ENCODE peak calls at places on chromosomes 12 and 14, in eight cellular contexts. K is uterus, U is mucosa of descending colon, R is SJSA1, S is AG04450, F is neuronal stem cell, G is OCI-LY7, P is GM12865. A is an unnamed sample.
A peak's percentile ranks its signal among the peaks of the same experiment; 100 is the strongest.

GRCh38 chr14:68364823-68365222 is 428.0 kb downstream of the ZFP36L1 start:
- DNase-seq in P (no peak), K (peak; percentile 21), R (no peak), U (no peak), F (no peak), S (no peak), G (no peak), A (no peak)

GRCh38 chr14:87160964-87161363 is 832.0 kb downstream of the GALC start:
- DNase-seq in S (no peak), F (no peak), P (no peak), K (no peak), R (no peak), U (no peak), G (no peak), A (no peak)

GRCh38 chr14:37406095-37406494 is 189.0 kb downstream of the FOXA1 start:
- DNase-seq in P (no peak), K (no peak), S (no peak), U (no peak), G (no peak), F (no peak), R (no peak), A (no peak)

GRCh38 chr12:43057561-43057960 is 468.0 kb upstream of the PRICKLE1 start:
- DNase-seq in S (no peak), P (no peak), K (no peak), F (no peak), U (no peak), G (no peak), R (no peak), A (no peak)

GRCh38 chr12:127162902-127163301 is 1104.1 kb upstream of the TMEM132C start:
- DNase-seq in U (no peak), P (peak; percentile 75), K (no peak), R (peak; percentile 46), G (no peak), F (no peak), S (no peak), A (peak; percentile 52)

GRCh38 chr12:108468149-108468968 is 46.7 kb upstream of the FICD start:
- DNase-seq in U (no peak), S (no peak), K (no peak), F (peak; percentile 77), R (no peak), G (peak; percentile 51), P (peak; percentile 50), A (no peak)

GRCh38 chr12:13193403-13194100 is 3.0 kb upstream of the EMP1 start:
- DNase-seq in U (no peak), P (no peak), K (no peak), R (no peak), G (no peak), S (no peak), F (no peak), A (no peak)

GRCh38 chr14:97287956-97288355 is 490.8 kb downstream of the VRK1 start:
- DNase-seq in R (no peak), G (no peak), S (no peak), F (no peak), K (no peak), P (no peak), U (no peak), A (no peak)

GRCh38 chr12:108691995-108692808 is 39.1 kb downstream of the CORO1C start:
- DNase-seq in K (no peak), P (peak; percentile 51), S (no peak), U (peak; percentile 52), F (no peak), G (peak; percentile 33), R (no peak), A (no peak)

GRCh38 chr12:86264451-86265328 is 8.5 kb upstream of the MGAT4C start:
- DNase-seq in R (peak; percentile 31), P (no peak), F (no peak), K (no peak), G (no peak), S (no peak), U (peak; percentile 60), A (no peak)
- H3K4me3 ChIP-seq in R (no peak overlapping the region), P (no peak overlapping the region), F (no peak overlapping the region), K (no peak overlapping the region), G (no peak overlapping the region), S (no peak overlapping the region), U (no peak overlapping the region), A (no peak overlapping the region)

DNA sequence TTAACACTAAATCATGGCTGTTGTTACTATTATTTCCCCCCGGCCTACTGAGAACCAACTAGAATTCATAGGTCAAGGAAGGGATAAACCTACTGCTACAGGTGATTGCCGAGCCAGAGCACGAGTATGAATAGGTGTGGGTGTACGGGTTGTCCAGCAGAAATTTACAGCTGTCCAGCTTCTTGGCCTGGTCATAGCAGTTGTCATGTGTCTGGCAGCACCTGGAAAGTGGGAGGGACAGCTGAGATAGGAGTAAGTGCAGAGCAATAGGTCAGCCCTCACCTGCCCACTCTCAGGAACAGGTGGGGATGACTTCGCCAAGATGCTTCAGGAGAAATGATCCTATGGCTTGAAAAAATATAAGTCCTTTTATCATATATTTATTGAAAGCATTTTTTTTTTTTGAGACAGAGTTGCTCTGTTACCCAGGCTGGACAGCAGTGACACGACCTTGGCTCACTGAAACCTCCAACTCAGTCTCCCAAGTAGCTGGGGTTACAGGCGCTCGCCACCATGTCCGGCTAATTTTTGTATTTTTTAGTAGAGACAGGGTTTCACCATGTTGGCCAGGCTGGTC is 2.6 kb downstream of the PLA2G1B start:
- DNase-seq in G (no peak), P (no peak), R (no peak), S (no peak), U (no peak), F (no peak), K (no peak), A (no peak)
- H3K4me3 ChIP-seq in G (no peak overlapping the region), P (no peak overlapping the region), R (no peak overlapping the region), S (no peak overlapping the region), U (no peak overlapping the region), F (no peak overlapping the region), K (no peak overlapping the region), A (no peak overlapping the region)

GRCh38 chr14:53126705-53127104 is 26.4 kb downstream of the DDHD1 start:
- DNase-seq in G (no peak), U (no peak), K (no peak), R (no peak), P (no peak), S (no peak), F (no peak), A (no peak)

GRCh38 chr14:53128303-53128702 is 24.8 kb downstream of the DDHD1 start:
- DNase-seq in U (no peak), K (no peak), F (no peak), S (no peak), P (no peak), G (no peak), R (no peak), A (no peak)

GRCh38 chr14:53127832-53128231 is 25.3 kb downstream of the DDHD1 start:
- DNase-seq in S (no peak), R (no peak), F (no peak), U (no peak), G (no peak), K (no peak), P (no peak), A (no peak)

GRCh38 chr14:53128706-53129105 is 24.4 kb downstream of the DDHD1 start:
- DNase-seq in F (no peak), U (no peak), R (no peak), G (no peak), S (no peak), K (no peak), P (no peak), A (no peak)

DNA sequence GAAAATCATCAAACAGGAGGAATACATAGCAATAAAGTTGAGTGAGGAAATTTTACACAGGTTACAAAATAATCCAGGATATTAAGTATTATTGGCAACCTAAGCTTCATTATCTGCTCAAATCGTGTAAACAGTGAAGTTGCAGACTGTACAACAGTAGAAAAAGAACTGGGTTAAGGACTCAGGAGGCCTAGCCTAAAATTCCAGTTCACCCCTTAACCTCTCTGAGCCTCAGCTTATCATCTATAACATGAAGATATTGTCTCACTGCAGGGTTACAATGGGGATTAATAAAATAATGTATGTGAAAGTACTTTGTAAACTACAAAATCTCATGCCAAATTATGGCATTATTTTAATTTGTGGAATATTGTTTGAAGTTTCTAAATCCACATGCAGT is 26.0 kb downstream of the DDHD1 start:
- DNase-seq in F (no peak), U (no peak), K (no peak), P (no peak), G (no peak), R (no peak), S (no peak), A (no peak)
- H3K4me3 ChIP-seq in F (no peak overlapping the region), U (no peak overlapping the region), K (no peak overlapping the region), P (peak overlapping the region; percentile 44), G (peak overlapping the region; percentile 28), R (no peak overlapping the region), S (no peak overlapping the region), A (no peak overlapping the region)

GRCh38 chr12:5433840-5434646 is 2.1 kb downstream of the NTF3 start:
- DNase-seq in R (no peak), G (no peak), P (no peak), K (no peak), F (peak; percentile 12), U (no peak), S (no peak), A (no peak)
- H3K4me3 ChIP-seq in R (no peak overlapping the region), G (peak overlapping the region; percentile 93), P (no peak overlapping the region), K (peak overlapping the region; percentile 29), F (no peak overlapping the region), U (no peak overlapping the region), S (peak overlapping the region; percentile 94), A (peak overlapping the region; percentile 69)

GRCh38 chr12:130754234-130755001 is 38.3 kb upstream of the RIMBP2 start:
- DNase-seq in R (no peak), P (no peak), K (no peak), F (no peak), G (peak; percentile 15), U (no peak), S (no peak), A (no peak)
- H3K4me3 ChIP-seq in R (no peak overlapping the region), P (no peak overlapping the region), K (no peak overlapping the region), F (no peak overlapping the region), G (peak overlapping the region; percentile 10), U (no peak overlapping the region), S (no peak overlapping the region), A (no peak overlapping the region)

DNA sequence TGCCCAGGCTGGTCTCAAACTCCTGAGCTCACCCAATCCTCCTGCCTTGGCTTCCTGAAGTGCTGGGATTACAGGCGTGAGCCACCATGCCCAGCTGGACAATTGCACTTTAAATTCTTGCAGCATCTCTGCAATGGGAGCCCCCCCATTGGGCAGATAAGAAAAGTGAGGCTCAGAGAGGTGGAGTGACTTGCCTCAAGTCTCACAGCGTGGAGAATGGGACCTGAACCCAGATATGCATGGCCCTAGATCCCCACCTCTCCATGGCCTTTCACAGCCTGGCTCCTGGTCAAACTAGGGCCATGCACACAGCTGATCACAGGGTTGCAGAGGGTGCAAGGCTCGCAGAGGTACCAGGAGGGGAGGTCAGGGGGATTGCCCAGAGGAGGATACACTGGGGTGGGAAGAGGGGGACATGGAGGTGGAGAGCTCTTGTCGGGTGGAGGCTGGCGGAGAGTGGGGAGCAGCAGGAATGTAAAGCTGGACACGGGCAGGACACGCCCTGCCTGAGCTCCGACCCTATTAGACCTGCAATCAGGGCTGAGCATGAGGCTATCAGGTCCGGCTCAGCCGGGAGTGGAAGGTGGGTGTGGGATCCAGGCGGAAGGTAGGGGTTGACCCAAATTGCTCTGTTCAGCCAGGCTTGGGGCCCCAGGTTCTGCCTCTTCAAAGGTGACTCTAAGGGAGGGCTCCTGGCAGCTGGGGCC is 6.9 kb downstream of the EXOC3L4 start:
- DNase-seq in F (no peak), G (no peak), P (no peak), U (no peak), S (no peak), R (no peak), K (no peak), A (no peak)
- H3K4me3 ChIP-seq in F (no peak overlapping the region), G (no peak overlapping the region), P (no peak overlapping the region), U (no peak overlapping the region), S (no peak overlapping the region), R (no peak overlapping the region), K (no peak overlapping the region), A (no peak overlapping the region)

A was measured in HFF-Myc.